ENCODE peak calls at places on chromosomes 6 and 20, in seven cellular contexts. One of them, this sample, is unnamed.

GRCh38 chr20:39849664-39850063 is 839.4 kb downstream of the MAFB start:
- DNase-seq in fibroblast of gingiva: peak; percentile 89
- DNase-seq in cardiac septum: peak; percentile 92
- DNase-seq in AG09319: peak; percentile 86
- DNase-seq in pancreas: peak; percentile 68
- DNase-seq in GM12865: no peak
- DNase-seq in HCT116: no peak
- DNase-seq in this sample: peak; percentile 92

GRCh38 chr6:149940673-149940984 is 1.2 kb upstream of the ULBP2 start:
- DNase-seq in fibroblast of gingiva: no peak
- DNase-seq in cardiac septum: peak; percentile 61
- DNase-seq in AG09319: no peak
- DNase-seq in pancreas: no peak
- DNase-seq in GM12865: no peak
- DNase-seq in HCT116: no peak
- DNase-seq in this sample: no peak

GRCh38 chr6:39049575-39050283 is 1.1 kb downstream of the GLP1R start:
- DNase-seq in fibroblast of gingiva: no peak
- DNase-seq in cardiac septum: peak; percentile 58
- DNase-seq in AG09319: no peak
- DNase-seq in pancreas: no peak
- DNase-seq in GM12865: no peak
- DNase-seq in HCT116: no peak
- DNase-seq in this sample: peak; percentile 51

GRCh38 chr6:137240168-137240567 is 21.0 kb upstream of the IFNGR1 start:
- DNase-seq in fibroblast of gingiva: peak; percentile 100
- DNase-seq in cardiac septum: no peak
- DNase-seq in AG09319: peak; percentile 95
- DNase-seq in pancreas: no peak
- DNase-seq in GM12865: no peak
- DNase-seq in HCT116: no peak
- DNase-seq in this sample: no peak

GRCh38 chr6:81694214-81694613 is 58.3 kb downstream of the TENT5A start:
- DNase-seq in fibroblast of gingiva: no peak
- DNase-seq in cardiac septum: no peak
- DNase-seq in AG09319: no peak
- DNase-seq in pancreas: no peak
- DNase-seq in GM12865: no peak
- DNase-seq in HCT116: no peak
- DNase-seq in this sample: no peak

GRCh38 chr20:53995949-53996348 is 74.4 kb downstream of the BCAS1 start:
- DNase-seq in fibroblast of gingiva: no peak
- DNase-seq in cardiac septum: no peak
- DNase-seq in AG09319: no peak
- DNase-seq in pancreas: no peak
- DNase-seq in GM12865: no peak
- DNase-seq in HCT116: no peak
- DNase-seq in this sample: no peak

GRCh38 chr6:37242429-37243052 is 15.0 kb upstream of the TBC1D22B start:
- DNase-seq in fibroblast of gingiva: peak; percentile 92
- DNase-seq in cardiac septum: no peak
- DNase-seq in AG09319: peak; percentile 86
- DNase-seq in pancreas: no peak
- DNase-seq in GM12865: peak; percentile 10
- DNase-seq in HCT116: peak; percentile 82
- DNase-seq in this sample: no peak

GRCh38 chr20:34798871-34799270 is 26.6 kb downstream of the NCOA6 start:
- DNase-seq in fibroblast of gingiva: peak; percentile 32
- DNase-seq in cardiac septum: no peak
- DNase-seq in AG09319: no peak
- DNase-seq in pancreas: no peak
- DNase-seq in GM12865: no peak
- DNase-seq in HCT116: no peak
- DNase-seq in this sample: no peak

GRCh38 chr6:129637340-129638054 is 72.5 kb downstream of the ARHGAP18 start:
- DNase-seq in fibroblast of gingiva: no peak
- DNase-seq in cardiac septum: no peak
- DNase-seq in AG09319: no peak
- DNase-seq in pancreas: no peak
- DNase-seq in GM12865: no peak
- DNase-seq in HCT116: no peak
- DNase-seq in this sample: no peak

GRCh38 chr20:4332466-4332865 is 317.1 kb upstream of the RNF24 start:
- DNase-seq in fibroblast of gingiva: no peak
- DNase-seq in cardiac septum: no peak
- DNase-seq in AG09319: no peak
- DNase-seq in pancreas: no peak
- DNase-seq in GM12865: no peak
- DNase-seq in HCT116: no peak
- DNase-seq in this sample: no peak

GRCh38 chr20:63042448-63043071 is 35.8 kb upstream of the BHLHE23 start:
- DNase-seq in fibroblast of gingiva: no peak
- DNase-seq in cardiac septum: no peak
- DNase-seq in AG09319: no peak
- DNase-seq in pancreas: no peak
- DNase-seq in GM12865: no peak
- DNase-seq in HCT116: no peak
- DNase-seq in this sample: no peak

GRCh38 chr6:166615059-166615770 is 11.8 kb downstream of the RPS6KA2 start:
- DNase-seq in fibroblast of gingiva: peak; percentile 44
- DNase-seq in cardiac septum: no peak
- DNase-seq in AG09319: no peak
- DNase-seq in pancreas: no peak
- DNase-seq in GM12865: no peak
- DNase-seq in HCT116: no peak
- DNase-seq in this sample: no peak